ENCODE peak calls at places on chromosome 22, in five cellular contexts. One of them, this sample, is unnamed.

GRCh38 chr22:37274380-37274862 is 7.9 kb upstream of the CYTH4 start:
- DNase-seq in AG04450: no peak
- DNase-seq in A673: no peak
- DNase-seq in fibroblast of lung: no peak
- DNase-seq in right lobe of liver: peak; percentile 60
- DNase-seq in this sample: no peak

GRCh38 chr22:48424201-48424627 is 1403.5 kb downstream of the BRD1 start:
- DNase-seq in AG04450: no peak
- DNase-seq in A673: no peak
- DNase-seq in fibroblast of lung: no peak
- DNase-seq in right lobe of liver: peak; percentile 37
- DNase-seq in this sample: no peak

GRCh38 chr22:26981111-26981510 is 323.7 kb downstream of the MIAT start:
- DNase-seq in AG04450: no peak
- DNase-seq in A673: no peak
- DNase-seq in fibroblast of lung: no peak
- DNase-seq in right lobe of liver: no peak
- DNase-seq in this sample: no peak

GRCh38 chr22:25557218-25557617 is 7.3 kb upstream of the GRK3 start:
- DNase-seq in AG04450: no peak
- DNase-seq in A673: no peak
- DNase-seq in fibroblast of lung: no peak
- DNase-seq in right lobe of liver: no peak
- DNase-seq in this sample: no peak

GRCh38 chr22:38202437-38203089 is 769 bp downstream of the MAFF start:
- DNase-seq in AG04450: peak; percentile 71
- DNase-seq in A673: peak; percentile 63
- DNase-seq in fibroblast of lung: peak; percentile 84
- DNase-seq in right lobe of liver: peak; percentile 92
- DNase-seq in this sample: peak; percentile 92

GRCh38 chr22:26172389-26172990 is 3.2 kb downstream of the SEZ6L start:
- DNase-seq in AG04450: no peak
- DNase-seq in A673: peak; percentile 40
- DNase-seq in fibroblast of lung: peak; percentile 9
- DNase-seq in right lobe of liver: peak; percentile 53
- DNase-seq in this sample: peak; percentile 13

GRCh38 chr22:27641049-27641790 is 160.3 kb downstream of the MN1 start:
- DNase-seq in AG04450: no peak
- DNase-seq in A673: peak; percentile 9
- DNase-seq in fibroblast of lung: peak; percentile 33
- DNase-seq in right lobe of liver: no peak
- DNase-seq in this sample: no peak

GRCh38 chr22:21624120-21624879 is 5.5 kb downstream of the YDJC start:
- DNase-seq in AG04450: no peak
- DNase-seq in A673: peak; percentile 62
- DNase-seq in fibroblast of lung: no peak
- DNase-seq in right lobe of liver: peak; percentile 74
- DNase-seq in this sample: peak; percentile 30

GRCh38 chr22:26713823-26714449 is 56.5 kb downstream of the MIAT start:
- DNase-seq in AG04450: no peak
- DNase-seq in A673: peak; percentile 15
- DNase-seq in fibroblast of lung: peak; percentile 89
- DNase-seq in right lobe of liver: no peak
- DNase-seq in this sample: peak; percentile 41

GRCh38 chr22:46791201-46791731 is 28.8 kb downstream of the TBC1D22A start:
- DNase-seq in AG04450: no peak
- DNase-seq in A673: no peak
- DNase-seq in fibroblast of lung: peak; percentile 72
- DNase-seq in right lobe of liver: no peak
- DNase-seq in this sample: peak; percentile 83

GRCh38 chr22:46029036-46029435 is 52.1 kb upstream of the WNT7B start:
- DNase-seq in AG04450: no peak
- DNase-seq in A673: no peak
- DNase-seq in fibroblast of lung: no peak
- DNase-seq in right lobe of liver: no peak
- DNase-seq in this sample: no peak

GRCh38 chr22:27337676-27338075 is 463.9 kb downstream of the MN1 start:
- DNase-seq in AG04450: no peak
- DNase-seq in A673: no peak
- DNase-seq in fibroblast of lung: no peak
- DNase-seq in right lobe of liver: no peak
- DNase-seq in this sample: no peak

DNA sequence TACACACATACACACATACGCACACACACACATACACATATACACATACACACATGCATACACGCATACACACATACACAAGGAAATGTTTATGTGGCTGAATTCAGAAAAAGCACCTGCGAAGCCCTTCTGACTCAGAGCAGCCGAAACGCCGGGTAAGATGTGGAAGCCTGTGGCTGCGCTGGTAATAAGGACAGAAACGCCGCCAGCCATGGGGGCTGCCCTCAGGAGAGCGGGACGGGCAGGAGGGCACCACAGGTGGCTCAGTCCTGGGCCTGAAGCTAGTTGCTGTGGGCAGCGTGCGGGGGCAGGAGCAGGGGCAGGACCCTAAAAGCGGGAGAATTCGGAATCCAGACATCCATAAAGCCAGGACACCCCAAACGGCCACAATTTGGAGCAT is 378.3 kb downstream of the BRD1 start:
- DNase-seq in AG04450: no peak
- DNase-seq in A673: no peak
- DNase-seq in fibroblast of lung: no peak
- DNase-seq in right lobe of liver: no peak
- DNase-seq in this sample: no peak
- H3K4me3 ChIP-seq in AG04450: no peak overlapping the region
- H3K4me3 ChIP-seq in A673: no peak overlapping the region
- H3K4me3 ChIP-seq in fibroblast of lung: no peak overlapping the region
- H3K4me3 ChIP-seq in right lobe of liver: no peak overlapping the region
- H3K4me3 ChIP-seq in this sample: no peak overlapping the region

DNA sequence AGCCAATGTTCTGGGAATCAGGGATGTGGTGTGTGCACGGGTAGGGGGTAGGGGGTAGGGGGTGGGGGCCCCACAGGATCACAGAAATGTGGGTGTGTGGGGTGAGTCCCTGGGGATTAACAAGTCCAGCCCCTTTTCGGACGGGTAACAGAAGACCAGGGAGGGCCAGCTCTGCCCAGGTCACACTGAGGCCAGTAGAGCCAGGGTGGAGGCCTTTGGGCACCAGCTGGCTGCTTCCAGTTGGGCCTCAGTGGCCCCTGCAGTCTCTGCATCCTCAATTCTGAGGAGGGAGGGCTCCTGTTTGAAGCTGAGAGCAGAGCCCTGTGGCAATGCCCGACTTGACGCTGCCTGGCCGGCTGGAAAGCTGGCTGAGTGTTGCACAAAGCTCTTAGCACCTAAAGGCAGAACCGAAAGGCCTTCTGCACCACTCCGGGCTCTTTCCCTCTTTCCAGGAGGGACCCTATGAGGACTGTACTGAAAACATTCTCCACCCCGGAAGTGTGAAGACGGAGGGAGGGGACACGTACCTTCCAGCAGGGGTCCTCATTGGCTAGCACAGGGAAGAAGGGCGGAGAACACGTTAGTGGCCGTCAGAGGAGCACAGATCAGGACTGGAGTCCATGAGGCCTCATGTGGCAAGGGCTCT is 120.4 kb downstream of the PHF21B start:
- DNase-seq in AG04450: no peak
- DNase-seq in A673: peak; percentile 38
- DNase-seq in fibroblast of lung: no peak
- DNase-seq in right lobe of liver: peak; percentile 16
- DNase-seq in this sample: no peak
- TF ChIP-seq CTCF in AG04450: no peak
- TF ChIP-seq CTCF in A673: no peak
- TF ChIP-seq CTCF in fibroblast of lung: no peak
- TF ChIP-seq CTCF in right lobe of liver: no peak
- TF ChIP-seq CTCF in this sample: no peak

GRCh38 chr22:31082606-31083376 is 1.7 kb downstream of the SMTN start:
- DNase-seq in AG04450: no peak
- DNase-seq in A673: peak; percentile 49
- DNase-seq in fibroblast of lung: peak; percentile 48
- DNase-seq in right lobe of liver: no peak
- DNase-seq in this sample: peak; percentile 77

GRCh38 chr22:31083923-31084810 is 3.0 kb downstream of the SMTN start:
- DNase-seq in AG04450: no peak
- DNase-seq in A673: no peak
- DNase-seq in fibroblast of lung: no peak
- DNase-seq in right lobe of liver: no peak
- DNase-seq in this sample: no peak

GRCh38 chr22:31081963-31082605 is 966 bp downstream of the SMTN start:
- DNase-seq in AG04450: no peak
- DNase-seq in A673: no peak
- DNase-seq in fibroblast of lung: peak; percentile 46
- DNase-seq in right lobe of liver: no peak
- DNase-seq in this sample: peak; percentile 73

GRCh38 chr22:31084811-31085492 is 3.8 kb downstream of the SMTN start:
- DNase-seq in AG04450: peak; percentile 50
- DNase-seq in A673: peak; percentile 88
- DNase-seq in fibroblast of lung: peak; percentile 84
- DNase-seq in right lobe of liver: peak; percentile 87
- DNase-seq in this sample: peak; percentile 66

GRCh38 chr22:31083377-31083768 is 2.3 kb downstream of the SMTN start:
- DNase-seq in AG04450: no peak
- DNase-seq in A673: no peak
- DNase-seq in fibroblast of lung: no peak
- DNase-seq in right lobe of liver: no peak
- DNase-seq in this sample: no peak
- H3K4me3 ChIP-seq in AG04450: peak overlapping the region; percentile 91
- H3K4me3 ChIP-seq in A673: no peak overlapping the region
- H3K4me3 ChIP-seq in fibroblast of lung: peak overlapping the region; percentile 67
- H3K4me3 ChIP-seq in right lobe of liver: peak overlapping the region; percentile 65
- H3K4me3 ChIP-seq in this sample: peak overlapping the region; percentile 92

GRCh38 chr22:29994027-29994715 is 86.1 kb upstream of the HORMAD2 start:
- DNase-seq in AG04450: no peak
- DNase-seq in A673: peak; percentile 22
- DNase-seq in fibroblast of lung: peak; percentile 95
- DNase-seq in right lobe of liver: no peak
- DNase-seq in this sample: peak; percentile 79
- TF ChIP-seq CTCF in AG04450: peak; percentile 34
- TF ChIP-seq CTCF in A673: peak; percentile 43
- TF ChIP-seq CTCF in fibroblast of lung: peak; percentile 10
- TF ChIP-seq CTCF in right lobe of liver: peak; percentile 39
- TF ChIP-seq CTCF in this sample: peak; percentile 28

GRCh38 chr22:23742505-23743264 is 8.2 kb downstream of the ZNF70 start:
- DNase-seq in AG04450: no peak
- DNase-seq in A673: no peak
- DNase-seq in fibroblast of lung: no peak
- DNase-seq in right lobe of liver: no peak
- DNase-seq in this sample: no peak
- H3K4me3 ChIP-seq in AG04450: no peak overlapping the region
- H3K4me3 ChIP-seq in A673: no peak overlapping the region
- H3K4me3 ChIP-seq in fibroblast of lung: no peak overlapping the region
- H3K4me3 ChIP-seq in right lobe of liver: no peak overlapping the region
- H3K4me3 ChIP-seq in this sample: no peak overlapping the region

GRCh38 chr22:40426671-40427070 is 56.3 kb downstream of the SGSM3 start:
- DNase-seq in AG04450: no peak
- DNase-seq in A673: no peak
- DNase-seq in fibroblast of lung: peak; percentile 85
- DNase-seq in right lobe of liver: no peak
- DNase-seq in this sample: peak; percentile 63

GRCh38 chr22:40422558-40423245 is 52.3 kb downstream of the SGSM3 start:
- DNase-seq in AG04450: no peak
- DNase-seq in A673: no peak
- DNase-seq in fibroblast of lung: no peak
- DNase-seq in right lobe of liver: no peak
- DNase-seq in this sample: no peak

GRCh38 chr22:40423882-40424640 is 53.7 kb downstream of the SGSM3 start:
- DNase-seq in AG04450: no peak
- DNase-seq in A673: no peak
- DNase-seq in fibroblast of lung: no peak
- DNase-seq in right lobe of liver: no peak
- DNase-seq in this sample: no peak

GRCh38 chr22:40423246-40423753 is 52.9 kb downstream of the SGSM3 start:
- DNase-seq in AG04450: no peak
- DNase-seq in A673: no peak
- DNase-seq in fibroblast of lung: no peak
- DNase-seq in right lobe of liver: no peak
- DNase-seq in this sample: no peak

GRCh38 chr22:40425082-40425481 is 54.7 kb downstream of the SGSM3 start:
- DNase-seq in AG04450: no peak
- DNase-seq in A673: no peak
- DNase-seq in fibroblast of lung: no peak
- DNase-seq in right lobe of liver: no peak
- DNase-seq in this sample: no peak
- TF ChIP-seq CTCF in AG04450: no peak
- TF ChIP-seq CTCF in A673: no peak
- TF ChIP-seq CTCF in fibroblast of lung: no peak
- TF ChIP-seq CTCF in right lobe of liver: no peak
- TF ChIP-seq CTCF in this sample: no peak

DNA sequence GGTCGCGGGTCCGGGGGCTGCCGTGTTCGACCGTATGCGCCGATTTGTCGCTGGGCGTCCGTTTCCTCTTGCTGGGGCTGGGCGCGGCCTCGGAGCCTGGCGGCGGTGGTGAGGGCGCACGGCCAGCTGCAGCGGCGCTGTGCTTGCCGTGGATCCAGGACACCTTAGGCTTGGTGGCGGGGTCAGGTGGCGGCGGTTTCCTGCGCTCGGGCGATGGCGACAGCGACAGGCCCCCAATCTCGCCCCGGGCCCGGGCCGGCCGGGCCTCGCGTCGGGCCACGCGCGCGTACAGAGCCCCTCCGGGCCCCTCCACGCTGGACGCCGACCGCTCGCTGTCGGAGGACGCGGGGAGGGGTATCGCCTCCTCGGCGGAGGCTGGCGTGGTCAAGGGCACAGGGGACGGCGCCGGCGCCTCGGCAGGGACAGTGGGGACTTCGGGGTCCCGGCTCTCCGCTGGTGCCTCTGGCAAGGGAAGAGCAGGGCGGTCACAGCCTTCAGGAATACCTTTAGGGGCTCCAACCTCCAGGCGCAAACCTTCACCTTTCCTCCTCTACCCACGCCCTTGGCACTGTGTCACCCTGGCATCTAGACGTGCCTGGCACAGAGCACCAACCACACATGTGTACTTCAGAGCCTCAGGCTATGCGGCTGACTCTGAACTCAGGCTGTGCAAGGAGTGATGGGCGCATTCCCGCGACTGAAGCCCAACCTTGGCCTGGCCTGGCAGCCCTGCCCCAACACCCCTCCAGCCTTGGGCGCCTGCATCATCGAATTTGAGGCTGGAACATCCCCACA is 11.6 kb downstream of the SCARF2 start:
- DNase-seq in AG04450: no peak
- DNase-seq in A673: no peak
- DNase-seq in fibroblast of lung: no peak
- DNase-seq in right lobe of liver: no peak
- DNase-seq in this sample: no peak
- H3K4me3 ChIP-seq in AG04450: no peak overlapping the region
- H3K4me3 ChIP-seq in A673: peak overlapping the region; percentile 27
- H3K4me3 ChIP-seq in fibroblast of lung: no peak overlapping the region
- H3K4me3 ChIP-seq in right lobe of liver: no peak overlapping the region
- H3K4me3 ChIP-seq in this sample: no peak overlapping the region

GRCh38 chr22:23233084-23233501 is 52.8 kb downstream of the BCR start:
- DNase-seq in AG04450: no peak
- DNase-seq in A673: no peak
- DNase-seq in fibroblast of lung: peak; percentile 41
- DNase-seq in right lobe of liver: no peak
- DNase-seq in this sample: peak; percentile 48
- TF ChIP-seq CTCF in AG04450: peak; percentile 29
- TF ChIP-seq CTCF in A673: no peak
- TF ChIP-seq CTCF in fibroblast of lung: no peak
- TF ChIP-seq CTCF in right lobe of liver: no peak
- TF ChIP-seq CTCF in this sample: peak; percentile 23